ENCODE peak calls at places on chromosomes 1 and 21, in six cellular contexts. One of them, this sample, is unnamed.

GRCh38 chr1:236024655-236025054 is 40.2 kb downstream of the NID1 start:
- DNase-seq in A673: no peak
- DNase-seq in stimulated activated naive CD4-positive, alpha-beta T cell: no peak
- DNase-seq in NCI-H460: no peak
- DNase-seq in activated CD8-positive, alpha-beta T cell treated with anti-CD3 and anti-CD28 coated beads, Interleukin-2, amount 10 ng/mL, durations not matched to agents 7 days and 5 days: no peak
- DNase-seq in NCI-H510A treated with DMSO at 0.1 percent for 48 hours: no peak
- DNase-seq in this sample: no peak

GRCh38 chr1:1219341-1219740 is 5.4 kb upstream of the TNFRSF4 start:
- DNase-seq in A673: no peak
- DNase-seq in stimulated activated naive CD4-positive, alpha-beta T cell: no peak
- DNase-seq in NCI-H460: no peak
- DNase-seq in activated CD8-positive, alpha-beta T cell treated with anti-CD3 and anti-CD28 coated beads, Interleukin-2, amount 10 ng/mL, durations not matched to agents 7 days and 5 days: no peak
- DNase-seq in NCI-H510A treated with DMSO at 0.1 percent for 48 hours: no peak
- DNase-seq in this sample: no peak

GRCh38 chr1:44249543-44249942 is 36.3 kb downstream of the DMAP1 start:
- DNase-seq in A673: no peak
- DNase-seq in stimulated activated naive CD4-positive, alpha-beta T cell: no peak
- DNase-seq in NCI-H460: no peak
- DNase-seq in activated CD8-positive, alpha-beta T cell treated with anti-CD3 and anti-CD28 coated beads, Interleukin-2, amount 10 ng/mL, durations not matched to agents 7 days and 5 days: no peak
- DNase-seq in NCI-H510A treated with DMSO at 0.1 percent for 48 hours: peak
- DNase-seq in this sample: no peak

GRCh38 chr1:94142583-94142982 is 21.6 kb upstream of the ABCA4 start:
- DNase-seq in A673: no peak
- DNase-seq in stimulated activated naive CD4-positive, alpha-beta T cell: no peak
- DNase-seq in NCI-H460: no peak
- DNase-seq in activated CD8-positive, alpha-beta T cell treated with anti-CD3 and anti-CD28 coated beads, Interleukin-2, amount 10 ng/mL, durations not matched to agents 7 days and 5 days: no peak
- DNase-seq in NCI-H510A treated with DMSO at 0.1 percent for 48 hours: no peak
- DNase-seq in this sample: no peak

GRCh38 chr21:34969431-34970036 is 79.6 kb downstream of the RUNX1 start:
- DNase-seq in A673: no peak
- DNase-seq in stimulated activated naive CD4-positive, alpha-beta T cell: no peak
- DNase-seq in NCI-H460: no peak
- DNase-seq in activated CD8-positive, alpha-beta T cell treated with anti-CD3 and anti-CD28 coated beads, Interleukin-2, amount 10 ng/mL, durations not matched to agents 7 days and 5 days: no peak
- DNase-seq in NCI-H510A treated with DMSO at 0.1 percent for 48 hours: no peak
- DNase-seq in this sample: no peak

GRCh38 chr1:212701910-212702309 is 2.3 kb upstream of the BATF3 start:
- DNase-seq in A673: no peak
- DNase-seq in stimulated activated naive CD4-positive, alpha-beta T cell: no peak
- DNase-seq in NCI-H460: no peak
- DNase-seq in activated CD8-positive, alpha-beta T cell treated with anti-CD3 and anti-CD28 coated beads, Interleukin-2, amount 10 ng/mL, durations not matched to agents 7 days and 5 days: no peak
- DNase-seq in NCI-H510A treated with DMSO at 0.1 percent for 48 hours: no peak
- DNase-seq in this sample: no peak

GRCh38 chr1:40032240-40032891 is 8.2 kb upstream of the CAP1 start:
- DNase-seq in A673: peak
- DNase-seq in stimulated activated naive CD4-positive, alpha-beta T cell: peak
- DNase-seq in NCI-H460: no peak
- DNase-seq in activated CD8-positive, alpha-beta T cell treated with anti-CD3 and anti-CD28 coated beads, Interleukin-2, amount 10 ng/mL, durations not matched to agents 7 days and 5 days: peak
- DNase-seq in NCI-H510A treated with DMSO at 0.1 percent for 48 hours: peak
- DNase-seq in this sample: no peak

GRCh38 chr1:40906781-40907400 is 44.7 kb upstream of the CITED4 start:
- DNase-seq in A673: no peak
- DNase-seq in stimulated activated naive CD4-positive, alpha-beta T cell: no peak
- DNase-seq in NCI-H460: no peak
- DNase-seq in activated CD8-positive, alpha-beta T cell treated with anti-CD3 and anti-CD28 coated beads, Interleukin-2, amount 10 ng/mL, durations not matched to agents 7 days and 5 days: no peak
- DNase-seq in NCI-H510A treated with DMSO at 0.1 percent for 48 hours: no peak
- DNase-seq in this sample: no peak

GRCh38 chr1:187051618-187052232 is 223.0 kb downstream of the PLA2G4A start:
- DNase-seq in A673: peak
- DNase-seq in stimulated activated naive CD4-positive, alpha-beta T cell: no peak
- DNase-seq in NCI-H460: peak
- DNase-seq in activated CD8-positive, alpha-beta T cell treated with anti-CD3 and anti-CD28 coated beads, Interleukin-2, amount 10 ng/mL, durations not matched to agents 7 days and 5 days: peak
- DNase-seq in NCI-H510A treated with DMSO at 0.1 percent for 48 hours: peak
- DNase-seq in this sample: peak

GRCh38 chr1:42305639-42306038 is 29.4 kb downstream of the FOXJ3 start:
- DNase-seq in A673: no peak
- DNase-seq in stimulated activated naive CD4-positive, alpha-beta T cell: no peak
- DNase-seq in NCI-H460: no peak
- DNase-seq in activated CD8-positive, alpha-beta T cell treated with anti-CD3 and anti-CD28 coated beads, Interleukin-2, amount 10 ng/mL, durations not matched to agents 7 days and 5 days: no peak
- DNase-seq in NCI-H510A treated with DMSO at 0.1 percent for 48 hours: no peak
- DNase-seq in this sample: no peak

GRCh38 chr1:111739984-111740765 is 980 bp upstream of the INKA2 start:
- DNase-seq in A673: peak
- DNase-seq in stimulated activated naive CD4-positive, alpha-beta T cell: no peak
- DNase-seq in NCI-H460: no peak
- DNase-seq in activated CD8-positive, alpha-beta T cell treated with anti-CD3 and anti-CD28 coated beads, Interleukin-2, amount 10 ng/mL, durations not matched to agents 7 days and 5 days: no peak
- DNase-seq in NCI-H510A treated with DMSO at 0.1 percent for 48 hours: peak
- DNase-seq in this sample: no peak

GRCh38 chr1:168437821-168438220 is 106.0 kb downstream of the XCL2 start:
- DNase-seq in A673: no peak
- DNase-seq in stimulated activated naive CD4-positive, alpha-beta T cell: no peak
- DNase-seq in NCI-H460: no peak
- DNase-seq in activated CD8-positive, alpha-beta T cell treated with anti-CD3 and anti-CD28 coated beads, Interleukin-2, amount 10 ng/mL, durations not matched to agents 7 days and 5 days: no peak
- DNase-seq in NCI-H510A treated with DMSO at 0.1 percent for 48 hours: no peak
- DNase-seq in this sample: no peak

GRCh38 chr1:228955691-228956090 is 220.4 kb downstream of the RHOU start:
- DNase-seq in A673: no peak
- DNase-seq in stimulated activated naive CD4-positive, alpha-beta T cell: no peak
- DNase-seq in NCI-H460: no peak
- DNase-seq in activated CD8-positive, alpha-beta T cell treated with anti-CD3 and anti-CD28 coated beads, Interleukin-2, amount 10 ng/mL, durations not matched to agents 7 days and 5 days: no peak
- DNase-seq in NCI-H510A treated with DMSO at 0.1 percent for 48 hours: no peak
- DNase-seq in this sample: peak

GRCh38 chr1:230158422-230159291 is 91.6 kb downstream of the GALNT2 start:
- DNase-seq in A673: peak
- DNase-seq in stimulated activated naive CD4-positive, alpha-beta T cell: no peak
- DNase-seq in NCI-H460: no peak
- DNase-seq in activated CD8-positive, alpha-beta T cell treated with anti-CD3 and anti-CD28 coated beads, Interleukin-2, amount 10 ng/mL, durations not matched to agents 7 days and 5 days: no peak
- DNase-seq in NCI-H510A treated with DMSO at 0.1 percent for 48 hours: peak
- DNase-seq in this sample: no peak

GRCh38 chr1:50970508-50970885 is 452 bp downstream of the CDKN2C start:
- DNase-seq in A673: no peak
- DNase-seq in stimulated activated naive CD4-positive, alpha-beta T cell: no peak
- DNase-seq in NCI-H460: no peak
- DNase-seq in activated CD8-positive, alpha-beta T cell treated with anti-CD3 and anti-CD28 coated beads, Interleukin-2, amount 10 ng/mL, durations not matched to agents 7 days and 5 days: no peak
- DNase-seq in NCI-H510A treated with DMSO at 0.1 percent for 48 hours: no peak
- DNase-seq in this sample: no peak

This sample was measured in kidney epithelial cell.